ENCODE peak calls at places on chromosomes 13 and 19, in five cellular contexts. One of them, this sample, is unnamed. For H3K4me1, the result is how much of the 10 kb centered on the place peaks cover.

GRCh38 chr19:46447824-46448223 is 19.1 kb upstream of the PNMA8C start:
- DNase-seq in tibial artery: peak
- DNase-seq in tibial nerve: no peak
- DNase-seq in left lung: no peak
- DNase-seq in CD8-positive, alpha-beta T cell: no peak
- DNase-seq in this sample: no peak

GRCh38 chr19:49985926-49986325 is 25.0 kb upstream of the SIGLEC11 start:
- DNase-seq in tibial artery: no peak
- DNase-seq in left lung: peak
- DNase-seq in CD8-positive, alpha-beta T cell: no peak
- DNase-seq in tibial nerve: no peak
- DNase-seq in this sample: no peak

GRCh38 chr13:44412341-44412935 is 38.8 kb downstream of the SERP2 start:
- DNase-seq in tibial nerve: no peak
- DNase-seq in left lung: no peak
- DNase-seq in CD8-positive, alpha-beta T cell: no peak
- DNase-seq in tibial artery: no peak
- DNase-seq in this sample: no peak

GRCh38 chr13:46668302-46668720 is 115.3 kb downstream of the LRCH1 start:
- DNase-seq in tibial artery: no peak
- DNase-seq in tibial nerve: peak
- DNase-seq in CD8-positive, alpha-beta T cell: no peak
- DNase-seq in left lung: no peak
- DNase-seq in this sample: peak

GRCh38 chr13:76379341-76380105 is 506.7 kb downstream of the KCTD12 start:
- DNase-seq in left lung: no peak
- DNase-seq in tibial artery: no peak
- DNase-seq in tibial nerve: no peak
- DNase-seq in CD8-positive, alpha-beta T cell: no peak
- DNase-seq in this sample: no peak

GRCh38 chr19:30690935-30691505 is 318.8 kb downstream of the ZNF536 start:
- DNase-seq in CD8-positive, alpha-beta T cell: no peak
- DNase-seq in left lung: no peak
- DNase-seq in tibial nerve: no peak
- DNase-seq in tibial artery: no peak
- DNase-seq in this sample: no peak

GRCh38 chr13:36919206-36919832 is 719 bp downstream of the SMAD9 start:
- DNase-seq in CD8-positive, alpha-beta T cell: no peak
- DNase-seq in tibial nerve: peak
- DNase-seq in left lung: peak
- DNase-seq in tibial artery: peak
- DNase-seq in this sample: peak

GRCh38 chr13:73757471-73758233 is 376.6 kb downstream of the KLF12 start:
- DNase-seq in tibial artery: no peak
- DNase-seq in tibial nerve: no peak
- DNase-seq in CD8-positive, alpha-beta T cell: no peak
- DNase-seq in left lung: no peak
- DNase-seq in this sample: no peak

GRCh38 chr19:40542197-40542859 is 34.3 kb upstream of the SHKBP1 start:
- DNase-seq in CD8-positive, alpha-beta T cell: no peak
- DNase-seq in tibial artery: peak
- DNase-seq in tibial nerve: no peak
- DNase-seq in left lung: no peak
- DNase-seq in this sample: no peak

GRCh38 chr13:93260591-93260990 is 34.0 kb downstream of the GPC6 start:
- DNase-seq in tibial nerve: no peak
- DNase-seq in CD8-positive, alpha-beta T cell: no peak
- DNase-seq in left lung: no peak
- DNase-seq in tibial artery: no peak
- DNase-seq in this sample: no peak

GRCh38 chr19:51094696-51095279 is 12.1 kb upstream of the KLK14 start:
- DNase-seq in tibial artery: no peak
- DNase-seq in tibial nerve: no peak
- DNase-seq in left lung: no peak
- DNase-seq in CD8-positive, alpha-beta T cell: no peak
- DNase-seq in this sample: no peak

GRCh38 chr13:48400820-48401219 is 12.1 kb downstream of the LPAR6 start:
- DNase-seq in left lung: no peak
- DNase-seq in tibial nerve: no peak
- DNase-seq in CD8-positive, alpha-beta T cell: no peak
- DNase-seq in tibial artery: no peak
- DNase-seq in this sample: peak

GRCh38 chr13:21717817-21718216 is 46.9 kb downstream of the FGF9 start:
- DNase-seq in CD8-positive, alpha-beta T cell: no peak
- DNase-seq in tibial artery: no peak
- DNase-seq in left lung: no peak
- DNase-seq in tibial nerve: no peak
- DNase-seq in this sample: peak

GRCh38 chr19:658916-659839 is 3.8 kb downstream of the RNF126 start:
- DNase-seq in tibial artery: no peak
- DNase-seq in left lung: no peak
- DNase-seq in tibial nerve: no peak
- DNase-seq in CD8-positive, alpha-beta T cell: no peak
- DNase-seq in this sample: no peak

GRCh38 chr19:44113784-44114390 is 688 bp downstream of the ZNF225 start:
- DNase-seq in CD8-positive, alpha-beta T cell: no peak
- DNase-seq in left lung: no peak
- DNase-seq in tibial artery: no peak
- DNase-seq in tibial nerve: no peak
- DNase-seq in this sample: no peak

GRCh38 chr19:40609561-40610395 is 8.6 kb downstream of the LTBP4 start:
- DNase-seq in CD8-positive, alpha-beta T cell: peak
- DNase-seq in left lung: peak
- DNase-seq in tibial artery: peak
- DNase-seq in tibial nerve: peak
- DNase-seq in this sample: peak

GRCh38 chr13:84315527-84315926 is 433.3 kb upstream of the SLITRK1 start:
- DNase-seq in tibial nerve: no peak
- DNase-seq in left lung: no peak
- DNase-seq in CD8-positive, alpha-beta T cell: no peak
- DNase-seq in tibial artery: no peak
- DNase-seq in this sample: no peak

GRCh38 chr19:30093966-30094770 is 152.1 kb downstream of the URI1 start:
- DNase-seq in tibial nerve: no peak
- DNase-seq in CD8-positive, alpha-beta T cell: no peak
- DNase-seq in left lung: no peak
- DNase-seq in tibial artery: no peak
- DNase-seq in this sample: no peak

GRCh38 chr13:60158321-60158801 is 5.4 kb downstream of the DIAPH3 start:
- DNase-seq in tibial artery: no peak
- DNase-seq in left lung: no peak
- DNase-seq in tibial nerve: no peak
- DNase-seq in CD8-positive, alpha-beta T cell: no peak
- DNase-seq in this sample: no peak

GRCh38 chr13:85742355-85742754 is 56.9 kb downstream of the SLITRK6 start:
- DNase-seq in tibial nerve: no peak
- DNase-seq in tibial artery: no peak
- DNase-seq in left lung: no peak
- DNase-seq in CD8-positive, alpha-beta T cell: no peak
- DNase-seq in this sample: no peak

GRCh38 chr19:38690832-38691231 is 43.4 kb downstream of the ACTN4 start:
- DNase-seq in tibial nerve: no peak
- DNase-seq in CD8-positive, alpha-beta T cell: no peak
- DNase-seq in tibial artery: no peak
- DNase-seq in left lung: no peak
- DNase-seq in this sample: no peak
- H3K4me1 ChIP-seq in tibial nerve: half or more
- H3K4me1 ChIP-seq in CD8-positive, alpha-beta T cell: under half
- H3K4me1 ChIP-seq in tibial artery: under half
- H3K4me1 ChIP-seq in left lung: under half
- H3K4me1 ChIP-seq in this sample: half or more

GRCh38 chr13:108915634-108916497 is 286.5 kb downstream of the MYO16 start:
- DNase-seq in tibial nerve: peak
- DNase-seq in CD8-positive, alpha-beta T cell: peak
- DNase-seq in left lung: peak
- DNase-seq in tibial artery: peak
- DNase-seq in this sample: peak
- H3K4me3 ChIP-seq in tibial nerve: no peak
- H3K4me3 ChIP-seq in CD8-positive, alpha-beta T cell: no peak
- H3K4me3 ChIP-seq in left lung: no peak
- H3K4me3 ChIP-seq in tibial artery: peak
- H3K4me3 ChIP-seq in this sample: peak

DNA sequence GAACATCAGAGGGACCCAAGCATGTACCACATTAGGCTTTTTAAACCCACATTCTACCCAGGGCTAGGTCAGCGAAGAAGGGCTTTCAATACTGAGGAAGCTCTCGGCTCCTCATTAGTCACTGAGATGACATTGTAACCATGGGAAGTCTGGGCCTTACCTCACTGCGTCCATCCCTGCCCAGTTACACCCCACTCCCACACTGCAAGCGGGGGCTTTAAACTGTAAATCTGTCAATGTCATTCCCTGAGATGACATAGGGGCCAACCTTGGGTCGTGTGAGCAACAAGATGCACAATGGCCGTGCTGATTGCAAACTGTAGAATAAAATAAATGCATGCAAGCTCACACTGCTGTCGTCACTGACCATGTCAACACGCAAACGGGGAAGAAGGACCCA is 21.7 kb upstream of the TFDP1 start:
- DNase-seq in CD8-positive, alpha-beta T cell: no peak
- DNase-seq in tibial artery: no peak
- DNase-seq in tibial nerve: no peak
- DNase-seq in left lung: no peak
- DNase-seq in this sample: no peak
- H3K27ac ChIP-seq in CD8-positive, alpha-beta T cell: no peak
- H3K27ac ChIP-seq in tibial artery: no peak
- H3K27ac ChIP-seq in tibial nerve: no peak
- H3K27ac ChIP-seq in left lung: no peak
- H3K27ac ChIP-seq in this sample: no peak

DNA sequence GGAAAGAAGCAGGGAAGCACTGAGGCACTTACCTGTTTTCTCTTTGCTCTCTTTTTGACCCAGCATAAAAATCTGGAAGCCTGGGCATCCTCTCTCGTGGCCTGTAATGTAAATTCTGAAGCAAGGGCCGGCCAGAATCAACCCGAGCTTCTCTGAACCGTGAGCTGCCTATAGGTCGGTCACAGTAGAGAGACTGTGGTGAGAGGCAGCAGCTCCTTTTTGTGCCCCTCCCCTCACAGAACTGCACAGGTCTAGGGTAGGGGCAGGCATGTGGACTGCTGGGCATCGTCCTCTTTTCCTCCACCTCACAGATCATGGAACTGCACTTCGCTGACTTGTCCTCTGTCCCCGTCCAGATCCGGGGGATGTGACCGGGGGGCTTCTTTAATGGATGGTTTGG is 12.5 kb downstream of the FAM124A start:
- DNase-seq in CD8-positive, alpha-beta T cell: no peak
- DNase-seq in tibial nerve: no peak
- DNase-seq in left lung: no peak
- DNase-seq in tibial artery: no peak
- DNase-seq in this sample: no peak
- H3K4me1 ChIP-seq in CD8-positive, alpha-beta T cell: under half
- H3K4me1 ChIP-seq in tibial nerve: under half
- H3K4me1 ChIP-seq in left lung: under half
- H3K4me1 ChIP-seq in tibial artery: under half
- H3K4me1 ChIP-seq in this sample: under half

GRCh38 chr19:38669532-38669931 is 22.1 kb downstream of the ACTN4 start:
- DNase-seq in tibial artery: no peak
- DNase-seq in tibial nerve: no peak
- DNase-seq in left lung: no peak
- DNase-seq in CD8-positive, alpha-beta T cell: no peak
- DNase-seq in this sample: no peak
- H3K4me3 ChIP-seq in tibial artery: no peak
- H3K4me3 ChIP-seq in tibial nerve: no peak
- H3K4me3 ChIP-seq in left lung: no peak
- H3K4me3 ChIP-seq in CD8-positive, alpha-beta T cell: no peak
- H3K4me3 ChIP-seq in this sample: no peak

GRCh38 chr13:99352351-99353271 is 45.4 kb upstream of the GPR183 start:
- DNase-seq in tibial nerve: no peak
- DNase-seq in left lung: no peak
- DNase-seq in CD8-positive, alpha-beta T cell: no peak
- DNase-seq in tibial artery: no peak
- DNase-seq in this sample: no peak

GRCh38 chr13:99355267-99356215 is 48.3 kb upstream of the GPR183 start:
- DNase-seq in left lung: no peak
- DNase-seq in tibial artery: no peak
- DNase-seq in tibial nerve: no peak
- DNase-seq in CD8-positive, alpha-beta T cell: no peak
- DNase-seq in this sample: no peak

GRCh38 chr13:99351772-99352171 is 44.6 kb upstream of the GPR183 start:
- DNase-seq in tibial nerve: no peak
- DNase-seq in left lung: no peak
- DNase-seq in tibial artery: no peak
- DNase-seq in CD8-positive, alpha-beta T cell: no peak
- DNase-seq in this sample: peak

GRCh38 chr13:99354371-99354951 is 47.3 kb upstream of the GPR183 start:
- DNase-seq in left lung: no peak
- DNase-seq in tibial nerve: no peak
- DNase-seq in CD8-positive, alpha-beta T cell: no peak
- DNase-seq in tibial artery: no peak
- DNase-seq in this sample: peak

GRCh38 chr13:99353836-99354235 is 46.6 kb upstream of the GPR183 start:
- DNase-seq in left lung: no peak
- DNase-seq in CD8-positive, alpha-beta T cell: no peak
- DNase-seq in tibial nerve: no peak
- DNase-seq in tibial artery: no peak
- DNase-seq in this sample: peak
- H3K27ac ChIP-seq in left lung: no peak
- H3K27ac ChIP-seq in CD8-positive, alpha-beta T cell: peak
- H3K27ac ChIP-seq in tibial nerve: no peak
- H3K27ac ChIP-seq in tibial artery: no peak
- H3K27ac ChIP-seq in this sample: no peak